ENCODE peak calls at places on chromosomes 11 and 22, in eight cellular contexts. One of them, this sample, is unnamed.

GRCh38 chr11:47533690-47534135 is 19.2 kb downstream of the CELF1 start:
- DNase-seq in Daoy: no peak
- DNase-seq in activated T-helper 1 cell treated with anti-CD3 and anti-CD28 coated beads, Interleukin-2, amount 50 U/mL, for 16 hours: no peak
- DNase-seq in heart right ventricle: no peak
- DNase-seq in AG10803: peak; percentile 91
- DNase-seq in fibroblast of the aortic adventitia: peak; percentile 79
- DNase-seq in HT1080: peak; percentile 45
- DNase-seq in KBM-7: no peak
- DNase-seq in this sample: peak; percentile 64

GRCh38 chr11:1231396-1232327 is 8.8 kb downstream of the MUC5B start:
- DNase-seq in Daoy: no peak
- DNase-seq in activated T-helper 1 cell treated with anti-CD3 and anti-CD28 coated beads, Interleukin-2, amount 50 U/mL, for 16 hours: no peak
- DNase-seq in heart right ventricle: peak; percentile 7
- DNase-seq in AG10803: no peak
- DNase-seq in fibroblast of the aortic adventitia: no peak
- DNase-seq in HT1080: no peak
- DNase-seq in KBM-7: no peak
- DNase-seq in this sample: no peak

GRCh38 chr11:99548264-99548663 is 527.5 kb downstream of the CNTN5 start:
- DNase-seq in Daoy: no peak
- DNase-seq in activated T-helper 1 cell treated with anti-CD3 and anti-CD28 coated beads, Interleukin-2, amount 50 U/mL, for 16 hours: no peak
- DNase-seq in heart right ventricle: no peak
- DNase-seq in AG10803: no peak
- DNase-seq in fibroblast of the aortic adventitia: no peak
- DNase-seq in HT1080: peak; percentile 32
- DNase-seq in KBM-7: no peak
- DNase-seq in this sample: no peak

GRCh38 chr11:12508151-12508740 is 130.9 kb downstream of the PARVA start:
- DNase-seq in Daoy: no peak
- DNase-seq in activated T-helper 1 cell treated with anti-CD3 and anti-CD28 coated beads, Interleukin-2, amount 50 U/mL, for 16 hours: no peak
- DNase-seq in heart right ventricle: no peak
- DNase-seq in AG10803: peak; percentile 88
- DNase-seq in fibroblast of the aortic adventitia: peak; percentile 95
- DNase-seq in HT1080: no peak
- DNase-seq in KBM-7: no peak
- DNase-seq in this sample: peak; percentile 91

GRCh38 chr22:24937114-24937513 is 9.4 kb downstream of the LHFPL7 start:
- DNase-seq in Daoy: peak; percentile 24
- DNase-seq in activated T-helper 1 cell treated with anti-CD3 and anti-CD28 coated beads, Interleukin-2, amount 50 U/mL, for 16 hours: no peak
- DNase-seq in heart right ventricle: no peak
- DNase-seq in AG10803: no peak
- DNase-seq in fibroblast of the aortic adventitia: peak; percentile 32
- DNase-seq in HT1080: peak; percentile 42
- DNase-seq in KBM-7: peak; percentile 18
- DNase-seq in this sample: peak; percentile 7

GRCh38 chr11:7889985-7890384 is 41.1 kb downstream of the OR10A6 start:
- DNase-seq in Daoy: no peak
- DNase-seq in activated T-helper 1 cell treated with anti-CD3 and anti-CD28 coated beads, Interleukin-2, amount 50 U/mL, for 16 hours: no peak
- DNase-seq in heart right ventricle: no peak
- DNase-seq in AG10803: no peak
- DNase-seq in fibroblast of the aortic adventitia: no peak
- DNase-seq in HT1080: no peak
- DNase-seq in KBM-7: no peak
- DNase-seq in this sample: no peak

GRCh38 chr22:44020981-44021380 is 3.1 kb upstream of the PARVB start:
- DNase-seq in Daoy: peak; percentile 52
- DNase-seq in activated T-helper 1 cell treated with anti-CD3 and anti-CD28 coated beads, Interleukin-2, amount 50 U/mL, for 16 hours: no peak
- DNase-seq in heart right ventricle: no peak
- DNase-seq in AG10803: no peak
- DNase-seq in fibroblast of the aortic adventitia: no peak
- DNase-seq in HT1080: peak; percentile 69
- DNase-seq in KBM-7: no peak
- DNase-seq in this sample: no peak

GRCh38 chr22:19579880-19580279 is 55.7 kb upstream of the CLDN5 start:
- DNase-seq in Daoy: peak; percentile 19
- DNase-seq in activated T-helper 1 cell treated with anti-CD3 and anti-CD28 coated beads, Interleukin-2, amount 50 U/mL, for 16 hours: no peak
- DNase-seq in heart right ventricle: peak; percentile 34
- DNase-seq in AG10803: no peak
- DNase-seq in fibroblast of the aortic adventitia: no peak
- DNase-seq in HT1080: peak; percentile 54
- DNase-seq in KBM-7: peak; percentile 7
- DNase-seq in this sample: no peak

GRCh38 chr11:75100314-75100713 is 3.6 kb upstream of the OR2AT4 start:
- DNase-seq in Daoy: peak; percentile 77
- DNase-seq in activated T-helper 1 cell treated with anti-CD3 and anti-CD28 coated beads, Interleukin-2, amount 50 U/mL, for 16 hours: no peak
- DNase-seq in heart right ventricle: no peak
- DNase-seq in AG10803: peak; percentile 30
- DNase-seq in fibroblast of the aortic adventitia: peak; percentile 51
- DNase-seq in HT1080: peak; percentile 73
- DNase-seq in KBM-7: no peak
- DNase-seq in this sample: no peak

GRCh38 chr11:108221981-108222685 is at the start of gene NPAT:
- DNase-seq in Daoy: no peak
- DNase-seq in activated T-helper 1 cell treated with anti-CD3 and anti-CD28 coated beads, Interleukin-2, amount 50 U/mL, for 16 hours: no peak
- DNase-seq in heart right ventricle: no peak
- DNase-seq in AG10803: no peak
- DNase-seq in fibroblast of the aortic adventitia: no peak
- DNase-seq in HT1080: no peak
- DNase-seq in KBM-7: no peak
- DNase-seq in this sample: no peak

GRCh38 chr11:12220305-12220704 is 109.9 kb downstream of the MICAL2 start:
- DNase-seq in Daoy: no peak
- DNase-seq in activated T-helper 1 cell treated with anti-CD3 and anti-CD28 coated beads, Interleukin-2, amount 50 U/mL, for 16 hours: no peak
- DNase-seq in heart right ventricle: peak; percentile 71
- DNase-seq in AG10803: no peak
- DNase-seq in fibroblast of the aortic adventitia: peak; percentile 74
- DNase-seq in HT1080: no peak
- DNase-seq in KBM-7: no peak
- DNase-seq in this sample: no peak

GRCh38 chr22:47102648-47103047 is 340.2 kb downstream of the TBC1D22A start:
- DNase-seq in Daoy: no peak
- DNase-seq in activated T-helper 1 cell treated with anti-CD3 and anti-CD28 coated beads, Interleukin-2, amount 50 U/mL, for 16 hours: no peak
- DNase-seq in heart right ventricle: no peak
- DNase-seq in AG10803: no peak
- DNase-seq in fibroblast of the aortic adventitia: no peak
- DNase-seq in HT1080: no peak
- DNase-seq in KBM-7: no peak
- DNase-seq in this sample: no peak

GRCh38 chr11:19200410-19201201 is 1.2 kb downstream of the CSRP3 start:
- DNase-seq in Daoy: peak; percentile 74
- DNase-seq in activated T-helper 1 cell treated with anti-CD3 and anti-CD28 coated beads, Interleukin-2, amount 50 U/mL, for 16 hours: no peak
- DNase-seq in heart right ventricle: no peak
- DNase-seq in AG10803: peak; percentile 64
- DNase-seq in fibroblast of the aortic adventitia: peak; percentile 90
- DNase-seq in HT1080: peak; percentile 84
- DNase-seq in KBM-7: peak; percentile 38
- DNase-seq in this sample: peak; percentile 56

GRCh38 chr11:120517390-120518315 is 6.1 kb downstream of the GRIK4 start:
- DNase-seq in Daoy: no peak
- DNase-seq in activated T-helper 1 cell treated with anti-CD3 and anti-CD28 coated beads, Interleukin-2, amount 50 U/mL, for 16 hours: no peak
- DNase-seq in heart right ventricle: no peak
- DNase-seq in AG10803: no peak
- DNase-seq in fibroblast of the aortic adventitia: no peak
- DNase-seq in HT1080: peak; percentile 79
- DNase-seq in KBM-7: no peak
- DNase-seq in this sample: no peak

GRCh38 chr11:128198206-128198605 is 389.2 kb downstream of the ETS1 start:
- DNase-seq in Daoy: no peak
- DNase-seq in activated T-helper 1 cell treated with anti-CD3 and anti-CD28 coated beads, Interleukin-2, amount 50 U/mL, for 16 hours: no peak
- DNase-seq in heart right ventricle: no peak
- DNase-seq in AG10803: peak; percentile 72
- DNase-seq in fibroblast of the aortic adventitia: no peak
- DNase-seq in HT1080: no peak
- DNase-seq in KBM-7: no peak
- DNase-seq in this sample: peak; percentile 29

GRCh38 chr11:38593649-38594048 is 1995.6 kb upstream of the RAG2 start:
- DNase-seq in Daoy: no peak
- DNase-seq in activated T-helper 1 cell treated with anti-CD3 and anti-CD28 coated beads, Interleukin-2, amount 50 U/mL, for 16 hours: no peak
- DNase-seq in heart right ventricle: no peak
- DNase-seq in AG10803: no peak
- DNase-seq in fibroblast of the aortic adventitia: no peak
- DNase-seq in HT1080: peak; percentile 59
- DNase-seq in KBM-7: no peak
- DNase-seq in this sample: peak; percentile 9

GRCh38 chr11:119149371-119150275 is 771 bp downstream of the ABCG4 start:
- DNase-seq in Daoy: no peak
- DNase-seq in activated T-helper 1 cell treated with anti-CD3 and anti-CD28 coated beads, Interleukin-2, amount 50 U/mL, for 16 hours: no peak
- DNase-seq in heart right ventricle: peak; percentile 15
- DNase-seq in AG10803: no peak
- DNase-seq in fibroblast of the aortic adventitia: no peak
- DNase-seq in HT1080: no peak
- DNase-seq in KBM-7: no peak
- DNase-seq in this sample: no peak

GRCh38 chr11:11391796-11392195 is 38.7 kb upstream of the CSNK2A3 start:
- DNase-seq in Daoy: peak; percentile 84
- DNase-seq in activated T-helper 1 cell treated with anti-CD3 and anti-CD28 coated beads, Interleukin-2, amount 50 U/mL, for 16 hours: no peak
- DNase-seq in heart right ventricle: no peak
- DNase-seq in AG10803: peak; percentile 77
- DNase-seq in fibroblast of the aortic adventitia: peak; percentile 85
- DNase-seq in HT1080: peak; percentile 81
- DNase-seq in KBM-7: no peak
- DNase-seq in this sample: peak; percentile 63

GRCh38 chr11:89381094-89381493 is 110.1 kb downstream of the NOX4 start:
- DNase-seq in Daoy: peak; percentile 66
- DNase-seq in activated T-helper 1 cell treated with anti-CD3 and anti-CD28 coated beads, Interleukin-2, amount 50 U/mL, for 16 hours: no peak
- DNase-seq in heart right ventricle: no peak
- DNase-seq in AG10803: peak; percentile 96
- DNase-seq in fibroblast of the aortic adventitia: peak; percentile 95
- DNase-seq in HT1080: peak; percentile 93
- DNase-seq in KBM-7: no peak
- DNase-seq in this sample: peak; percentile 95

GRCh38 chr11:118295834-118296454 is 8.6 kb upstream of the CD3E start:
- DNase-seq in Daoy: peak; percentile 25
- DNase-seq in activated T-helper 1 cell treated with anti-CD3 and anti-CD28 coated beads, Interleukin-2, amount 50 U/mL, for 16 hours: no peak
- DNase-seq in heart right ventricle: no peak
- DNase-seq in AG10803: peak; percentile 12
- DNase-seq in fibroblast of the aortic adventitia: peak; percentile 14
- DNase-seq in HT1080: peak; percentile 42
- DNase-seq in KBM-7: peak; percentile 53
- DNase-seq in this sample: peak; percentile 15

GRCh38 chr22:46322711-46323110 is 12.8 kb upstream of the TRMU start:
- DNase-seq in Daoy: no peak
- DNase-seq in activated T-helper 1 cell treated with anti-CD3 and anti-CD28 coated beads, Interleukin-2, amount 50 U/mL, for 16 hours: no peak
- DNase-seq in heart right ventricle: no peak
- DNase-seq in AG10803: no peak
- DNase-seq in fibroblast of the aortic adventitia: no peak
- DNase-seq in HT1080: no peak
- DNase-seq in KBM-7: no peak
- DNase-seq in this sample: no peak

GRCh38 chr22:42343551-42344081 is 73.2 kb upstream of the TCF20 start:
- DNase-seq in Daoy: peak; percentile 39
- DNase-seq in activated T-helper 1 cell treated with anti-CD3 and anti-CD28 coated beads, Interleukin-2, amount 50 U/mL, for 16 hours: no peak
- DNase-seq in heart right ventricle: no peak
- DNase-seq in AG10803: no peak
- DNase-seq in fibroblast of the aortic adventitia: no peak
- DNase-seq in HT1080: no peak
- DNase-seq in KBM-7: no peak
- DNase-seq in this sample: peak; percentile 74

GRCh38 chr11:117170210-117170609 is 8.3 kb upstream of the SIDT2 start:
- DNase-seq in Daoy: no peak
- DNase-seq in activated T-helper 1 cell treated with anti-CD3 and anti-CD28 coated beads, Interleukin-2, amount 50 U/mL, for 16 hours: no peak
- DNase-seq in heart right ventricle: no peak
- DNase-seq in AG10803: no peak
- DNase-seq in fibroblast of the aortic adventitia: no peak
- DNase-seq in HT1080: no peak
- DNase-seq in KBM-7: no peak
- DNase-seq in this sample: no peak

GRCh38 chr22:29917052-29917902 is 34.3 kb downstream of the MTMR3 start:
- DNase-seq in Daoy: no peak
- DNase-seq in activated T-helper 1 cell treated with anti-CD3 and anti-CD28 coated beads, Interleukin-2, amount 50 U/mL, for 16 hours: no peak
- DNase-seq in heart right ventricle: peak; percentile 23
- DNase-seq in AG10803: peak; percentile 53
- DNase-seq in fibroblast of the aortic adventitia: peak; percentile 70
- DNase-seq in HT1080: no peak
- DNase-seq in KBM-7: no peak
- DNase-seq in this sample: peak; percentile 29

GRCh38 chr11:120219157-120219934 is 8.5 kb downstream of the OAF start:
- DNase-seq in Daoy: no peak
- DNase-seq in activated T-helper 1 cell treated with anti-CD3 and anti-CD28 coated beads, Interleukin-2, amount 50 U/mL, for 16 hours: no peak
- DNase-seq in heart right ventricle: peak; percentile 39
- DNase-seq in AG10803: no peak
- DNase-seq in fibroblast of the aortic adventitia: no peak
- DNase-seq in HT1080: no peak
- DNase-seq in KBM-7: no peak
- DNase-seq in this sample: no peak

GRCh38 chr11:70901951-70902521 is 350.3 kb downstream of the SHANK2 start:
- DNase-seq in Daoy: no peak
- DNase-seq in activated T-helper 1 cell treated with anti-CD3 and anti-CD28 coated beads, Interleukin-2, amount 50 U/mL, for 16 hours: no peak
- DNase-seq in heart right ventricle: no peak
- DNase-seq in AG10803: no peak
- DNase-seq in fibroblast of the aortic adventitia: no peak
- DNase-seq in HT1080: no peak
- DNase-seq in KBM-7: no peak
- DNase-seq in this sample: no peak

GRCh38 chr11:63641727-63642126 is 27.5 kb upstream of the PLAAT3 start:
- DNase-seq in Daoy: no peak
- DNase-seq in activated T-helper 1 cell treated with anti-CD3 and anti-CD28 coated beads, Interleukin-2, amount 50 U/mL, for 16 hours: no peak
- DNase-seq in heart right ventricle: no peak
- DNase-seq in AG10803: peak; percentile 50
- DNase-seq in fibroblast of the aortic adventitia: peak; percentile 59
- DNase-seq in HT1080: no peak
- DNase-seq in KBM-7: no peak
- DNase-seq in this sample: peak; percentile 34

GRCh38 chr22:30396871-30397655 is at the start of gene SEC14L2:
- DNase-seq in Daoy: peak; percentile 66
- DNase-seq in activated T-helper 1 cell treated with anti-CD3 and anti-CD28 coated beads, Interleukin-2, amount 50 U/mL, for 16 hours: peak; percentile 13
- DNase-seq in heart right ventricle: peak; percentile 74
- DNase-seq in AG10803: peak; percentile 43
- DNase-seq in fibroblast of the aortic adventitia: peak; percentile 44
- DNase-seq in HT1080: peak; percentile 40
- DNase-seq in KBM-7: peak; percentile 52
- DNase-seq in this sample: peak; percentile 84

GRCh38 chr11:116188350-116188749 is 584.4 kb downstream of the BUD13 start:
- DNase-seq in Daoy: no peak
- DNase-seq in activated T-helper 1 cell treated with anti-CD3 and anti-CD28 coated beads, Interleukin-2, amount 50 U/mL, for 16 hours: no peak
- DNase-seq in heart right ventricle: no peak
- DNase-seq in AG10803: no peak
- DNase-seq in fibroblast of the aortic adventitia: no peak
- DNase-seq in HT1080: no peak
- DNase-seq in KBM-7: no peak
- DNase-seq in this sample: no peak

GRCh38 chr11:96219981-96220623 is 122.9 kb downstream of the MAML2 start:
- DNase-seq in Daoy: peak; percentile 23
- DNase-seq in activated T-helper 1 cell treated with anti-CD3 and anti-CD28 coated beads, Interleukin-2, amount 50 U/mL, for 16 hours: no peak
- DNase-seq in heart right ventricle: no peak
- DNase-seq in AG10803: peak; percentile 76
- DNase-seq in fibroblast of the aortic adventitia: no peak
- DNase-seq in HT1080: peak; percentile 51
- DNase-seq in KBM-7: peak; percentile 54
- DNase-seq in this sample: peak; percentile 58

GRCh38 chr22:29784451-29785361 is 17.5 kb downstream of the UQCR10 start:
- DNase-seq in Daoy: no peak
- DNase-seq in activated T-helper 1 cell treated with anti-CD3 and anti-CD28 coated beads, Interleukin-2, amount 50 U/mL, for 16 hours: no peak
- DNase-seq in heart right ventricle: peak; percentile 39
- DNase-seq in AG10803: peak; percentile 55
- DNase-seq in fibroblast of the aortic adventitia: peak; percentile 76
- DNase-seq in HT1080: no peak
- DNase-seq in KBM-7: no peak
- DNase-seq in this sample: no peak

GRCh38 chr22:48371391-48371790 is 1456.3 kb downstream of the BRD1 start:
- DNase-seq in Daoy: no peak
- DNase-seq in activated T-helper 1 cell treated with anti-CD3 and anti-CD28 coated beads, Interleukin-2, amount 50 U/mL, for 16 hours: no peak
- DNase-seq in heart right ventricle: no peak
- DNase-seq in AG10803: no peak
- DNase-seq in fibroblast of the aortic adventitia: no peak
- DNase-seq in HT1080: no peak
- DNase-seq in KBM-7: no peak
- DNase-seq in this sample: no peak

GRCh38 chr22:25419247-25420113 is 145.0 kb upstream of the GRK3 start:
- DNase-seq in Daoy: no peak
- DNase-seq in activated T-helper 1 cell treated with anti-CD3 and anti-CD28 coated beads, Interleukin-2, amount 50 U/mL, for 16 hours: no peak
- DNase-seq in heart right ventricle: no peak
- DNase-seq in AG10803: peak; percentile 20
- DNase-seq in fibroblast of the aortic adventitia: peak; percentile 31
- DNase-seq in HT1080: no peak
- DNase-seq in KBM-7: peak; percentile 75
- DNase-seq in this sample: peak; percentile 41

GRCh38 chr11:95767498-95767897 is 22.1 kb downstream of the FAM76B start:
- DNase-seq in Daoy: no peak
- DNase-seq in activated T-helper 1 cell treated with anti-CD3 and anti-CD28 coated beads, Interleukin-2, amount 50 U/mL, for 16 hours: no peak
- DNase-seq in heart right ventricle: no peak
- DNase-seq in AG10803: peak; percentile 77
- DNase-seq in fibroblast of the aortic adventitia: peak; percentile 76
- DNase-seq in HT1080: peak; percentile 24
- DNase-seq in KBM-7: no peak
- DNase-seq in this sample: peak; percentile 85